ENCODE peak calls at places on chromosome 19, in four cellular contexts. G is SJSA1; P is CD4-positive, CD25-positive, alpha-beta regulatory T cell; D is psoas muscle. X is an unnamed sample. For H3K36me3, the result is how much of the 10 kb centered on the place peaks cover.

GRCh38 chr19:24062222-24062621 is 24.8 kb upstream of the ZNF254 start:
- DNase-seq in G (no peak), P (no peak), D (no peak), X (no peak)

GRCh38 chr19:40502647-40503046 is 35.8 kb downstream of the SPTBN4 start:
- DNase-seq in G (no peak), P (no peak), D (no peak), X (no peak)

GRCh38 chr19:23882493-23882892 is 32.2 kb upstream of the ZNF726 start:
- DNase-seq in G (no peak), P (no peak), D (no peak), X (no peak)

GRCh38 chr19:35517342-35517741 is 3.9 kb upstream of the DMKN start:
- DNase-seq in G (no peak), P (no peak), D (no peak), X (no peak)

GRCh38 chr19:31270897-31271568 is 78.2 kb downstream of the TSHZ3 start:
- DNase-seq in G (no peak), P (no peak), D (no peak), X (peak)

GRCh38 chr19:10686661-10687517 is 14.3 kb upstream of the QTRT1 start:
- DNase-seq in G (no peak), P (no peak), D (no peak), X (peak)

GRCh38 chr19:42422576-42423461 is 4.4 kb downstream of the LIPE start:
- DNase-seq in G (peak), P (peak), D (peak), X (no peak)

GRCh38 chr19:53532362-53532761 is 5.6 kb upstream of the ZNF331 start:
- DNase-seq in G (no peak), P (no peak), D (no peak), X (no peak)

GRCh38 chr19:5880604-5881078 is 10.3 kb upstream of the FUT5 start:
- DNase-seq in G (peak), P (no peak), D (peak), X (peak)

GRCh38 chr19:56315076-56315828 is 613 bp upstream of the ZSCAN5A start:
- DNase-seq in G (peak), P (peak), D (peak), X (peak)

GRCh38 chr19:16623576-16623975 is 4.4 kb downstream of the MED26 start:
- DNase-seq in G (no peak), P (no peak), D (peak), X (no peak)

GRCh38 chr19:5220866-5221265 is 119.7 kb downstream of the PTPRS start:
- DNase-seq in G (no peak), P (no peak), D (no peak), X (no peak)

GRCh38 chr19:46992699-46993535 is 26.7 kb upstream of the NPAS1 start:
- DNase-seq in G (no peak), P (no peak), D (peak), X (no peak)

GRCh38 chr19:43538922-43539321 is 5.9 kb downstream of the ZNF575 start:
- DNase-seq in G (no peak), P (no peak), D (no peak), X (no peak)

GRCh38 chr19:5987077-5987818 is 9.3 kb upstream of the RANBP3 start:
- DNase-seq in G (peak), P (peak), D (peak), X (peak)

GRCh38 chr19:1524972-1525325 is 1.1 kb downstream of the PLK5 start:
- DNase-seq in G (no peak), P (no peak), D (no peak), X (no peak)

GRCh38 chr19:58518261-58519086 is 1.1 kb downstream of the ZBTB45 start:
- DNase-seq in G (no peak), P (no peak), D (no peak), X (no peak)

GRCh38 chr19:14611051-14611450 is 28.2 kb downstream of the CLEC17A start:
- DNase-seq in G (no peak), P (no peak), D (no peak), X (no peak)

GRCh38 chr19:34578173-34578572 is 96.6 kb downstream of the WTIP start:
- DNase-seq in G (no peak), P (no peak), D (no peak), X (no peak)

GRCh38 chr19:48629599-48630288 is 7.4 kb downstream of the DBP start:
- DNase-seq in G (no peak), P (no peak), D (peak), X (peak)

GRCh38 chr19:40581531-40581930 is 4.9 kb downstream of the SHKBP1 start:
- DNase-seq in G (no peak), P (no peak), D (no peak), X (no peak)

GRCh38 chr19:41456342-41456918 is 13.5 kb downstream of the ERICH4 start:
- DNase-seq in G (no peak), P (no peak), D (no peak), X (peak)

GRCh38 chr19:40159744-40160143 is 31.5 kb upstream of the MAP3K10 start:
- DNase-seq in G (no peak), P (no peak), D (no peak), X (no peak)

GRCh38 chr19:49930483-49931011 is 1.2 kb upstream of the NUP62 start:
- DNase-seq in G (no peak), P (peak), D (peak), X (no peak)

GRCh38 chr19:18896421-18896841 is 473 bp upstream of the CERS1 start:
- DNase-seq in G (no peak), P (no peak), D (no peak), X (no peak)

GRCh38 chr19:8397291-8397690 is 7.1 kb downstream of the RAB11B start:
- DNase-seq in G (no peak), P (no peak), D (peak), X (no peak)

GRCh38 chr19:9078651-9079050 is 8.2 kb upstream of the OR1M1 start:
- DNase-seq in G (no peak), P (no peak), D (no peak), X (no peak)

GRCh38 chr19:27733551-27734266 is 1479.2 kb downstream of the UQCRFS1 start:
- DNase-seq in G (no peak), P (no peak), D (no peak), X (no peak)

GRCh38 chr19:30854661-30855060 is 482.5 kb downstream of the ZNF536 start:
- DNase-seq in G (no peak), P (no peak), D (no peak), X (no peak)

GRCh38 chr19:14473915-14474578 is 1.1 kb downstream of the PTGER1 start:
- DNase-seq in G (no peak), P (no peak), D (no peak), X (no peak)

GRCh38 chr19:52992109-52993004 is 21.4 kb upstream of the ERVV-1 start:
- DNase-seq in G (no peak), P (no peak), D (no peak), X (peak)

GRCh38 chr19:35140898-35141626 is 2.0 kb upstream of the FXYD7 start:
- DNase-seq in G (peak), P (peak), D (peak), X (peak)

GRCh38 chr19:47661571-47661970 is 51.7 kb upstream of the EHD2 start:
- DNase-seq in G (no peak), P (no peak), D (peak), X (peak)

GRCh38 chr19:2841858-2842574 is 741 bp downstream of the ZNF555 start:
- DNase-seq in G (no peak), P (no peak), D (no peak), X (no peak)
- H3K27ac ChIP-seq in G (no peak), P (peak), D (peak), X (no peak)

GRCh38 chr19:36939153-36939552 is 23.0 kb downstream of the ZNF568 start:
- DNase-seq in G (no peak), P (no peak), D (no peak), X (no peak)
- H3K36me3 ChIP-seq in G (under half), P (half or more), D (half or more), X (under half)

DNA sequence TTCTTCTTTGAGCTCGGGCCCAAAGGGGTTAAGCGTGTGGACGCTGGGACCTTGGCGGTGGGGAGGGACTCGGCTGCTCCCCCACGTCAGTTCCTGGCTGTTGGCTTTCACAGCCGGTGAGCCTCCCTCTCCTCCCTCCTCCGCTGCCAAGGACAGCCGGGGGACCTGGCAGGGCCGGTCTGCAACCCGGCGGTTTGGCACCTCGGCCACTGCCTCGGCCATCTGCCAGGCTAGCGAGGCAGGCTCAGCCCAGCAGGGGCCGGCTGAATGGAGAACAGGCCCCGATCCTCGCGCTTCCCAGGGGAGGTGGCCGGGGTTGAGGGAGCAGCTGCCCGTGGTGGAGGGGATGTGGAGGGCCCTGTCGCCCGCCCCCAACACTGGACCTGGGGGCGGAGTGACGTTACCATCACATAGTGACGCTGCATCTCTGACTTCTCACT is 5.0 kb downstream of the TLE5 start:
- DNase-seq in G (peak), P (no peak), D (peak), X (no peak)
- H3K27ac ChIP-seq in G (peak), P (peak), D (peak), X (no peak)

DNA sequence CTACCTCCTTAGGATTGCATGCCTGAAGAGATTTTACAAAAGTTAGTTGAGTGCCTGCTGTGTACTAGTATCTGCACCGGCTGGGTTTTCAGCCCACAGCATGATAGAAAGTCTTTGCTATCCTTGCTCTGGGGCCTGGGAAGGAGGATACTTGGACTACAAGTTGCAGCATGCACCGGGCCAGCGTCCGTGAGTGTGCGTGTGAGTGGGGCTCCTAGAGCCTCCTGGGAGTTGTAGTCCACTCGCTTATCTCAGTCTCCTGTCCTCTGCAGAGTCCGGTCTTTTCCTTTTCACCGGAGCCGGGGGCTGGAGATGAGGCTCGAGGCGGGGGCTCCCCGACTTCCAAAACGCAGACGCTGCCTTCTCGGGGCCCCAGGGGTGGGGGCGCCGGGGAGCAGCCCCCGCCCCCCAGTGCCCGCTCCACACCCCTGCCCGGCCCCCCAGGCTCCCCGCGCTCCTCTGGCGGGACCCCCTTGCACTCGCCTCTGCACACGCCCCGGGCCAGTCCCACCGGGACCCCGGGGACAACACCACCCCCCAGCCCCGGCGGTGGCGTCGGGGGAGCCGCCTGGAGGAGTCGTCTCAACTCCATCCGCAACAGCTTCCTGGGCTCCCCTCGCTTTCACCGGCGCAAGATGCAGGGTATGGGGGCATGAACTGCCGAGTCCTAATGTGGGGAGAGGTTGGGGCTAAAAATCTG is 20.6 kb downstream of the BRSK1 start:
- DNase-seq in G (no peak), P (peak), D (peak), X (no peak)
- H3K36me3 ChIP-seq in G (under half), P (under half), D (under half), X (under half)

GRCh38 chr19:32896516-32897214 is 27.1 kb upstream of the SLC7A9 start:
- DNase-seq in G (peak), P (no peak), D (no peak), X (no peak)

GRCh38 chr19:32902448-32902847 is 32.9 kb upstream of the SLC7A9 start:
- DNase-seq in G (no peak), P (no peak), D (no peak), X (no peak)

DNA sequence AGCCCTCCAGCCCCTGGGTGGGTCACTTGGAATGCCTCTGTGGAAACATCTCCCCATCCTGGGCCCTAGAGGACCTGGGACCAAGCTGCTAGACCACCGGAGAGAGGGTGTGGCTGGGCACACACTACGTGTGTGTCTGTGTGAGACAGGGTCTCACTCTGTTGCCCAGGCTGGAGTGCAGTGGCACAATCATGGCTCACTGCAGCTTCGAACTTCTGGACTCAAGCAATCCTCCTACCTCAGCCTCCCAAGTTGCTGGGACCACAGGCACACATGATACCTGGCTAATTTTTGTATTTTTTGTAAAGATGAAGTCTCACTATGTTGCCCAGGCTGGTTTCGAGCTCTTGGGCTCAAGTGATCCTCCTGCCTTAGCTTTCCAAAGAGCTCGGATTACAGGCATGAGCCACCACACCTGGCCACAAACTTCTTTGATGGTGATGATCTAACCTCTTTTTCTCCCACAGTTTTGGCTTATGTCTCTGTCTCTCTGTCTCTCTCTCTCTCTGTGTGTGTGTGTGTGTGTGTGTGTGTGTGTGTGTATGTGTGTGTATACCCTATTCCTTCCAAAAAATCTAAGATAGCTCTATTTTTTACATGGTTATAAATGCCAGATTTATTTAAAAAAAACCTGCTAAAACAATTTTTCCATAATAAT is 32.1 kb upstream of the SLC7A9 start:
- DNase-seq in G (no peak), P (no peak), D (no peak), X (no peak)
- H3K27ac ChIP-seq in G (no peak), P (no peak), D (no peak), X (no peak)

GRCh38 chr19:13079542-13079986 is 23.1 kb downstream of the LYL1 start:
- DNase-seq in G (no peak), P (no peak), D (peak), X (no peak)

GRCh38 chr19:13083627-13084026 is 19.0 kb downstream of the LYL1 start:
- DNase-seq in G (no peak), P (no peak), D (no peak), X (no peak)

GRCh38 chr19:13085673-13086072 is 17.0 kb downstream of the LYL1 start:
- DNase-seq in G (no peak), P (no peak), D (no peak), X (no peak)

GRCh38 chr19:13083008-13083404 is 19.7 kb downstream of the LYL1 start:
- DNase-seq in G (no peak), P (no peak), D (no peak), X (no peak)

GRCh38 chr19:13082192-13083007 is 20.3 kb downstream of the LYL1 start:
- DNase-seq in G (no peak), P (no peak), D (no peak), X (peak)
- H3K36me3 ChIP-seq in G (under half), P (under half), D (half or more), X (under half)